ENCODE peak calls at places on chromosomes 3 and 15, in eight cellular contexts. V is H9, H is PC-3, N is neuronal stem cell, S is Peyer's patch, U is sigmoid colon, B is left ventricle myocardium inferior, Y is small intestine. F is an unnamed sample.

GRCh38 chr3:147740928-147741327 is 331.8 kb downstream of the ZIC1 start:
- DNase-seq in U (no peak), S (no peak), B (no peak), N (no peak), H (no peak), Y (no peak), V (no peak), F (no peak)

GRCh38 chr15:29612096-29612495 is 210.2 kb downstream of the TJP1 start:
- DNase-seq in B (no peak), S (no peak), N (no peak), H (no peak), U (no peak), V (peak; percentile 52), Y (no peak), F (no peak)

GRCh38 chr3:100426029-100426682 is 24.8 kb downstream of the LNP1 start:
- DNase-seq in Y (peak; percentile 44), U (no peak), H (no peak), B (no peak), S (no peak), N (no peak), V (no peak), F (no peak)

GRCh38 chr3:189137416-189137815 is 34.4 kb upstream of the TPRG1 start:
- DNase-seq in H (no peak), Y (no peak), N (peak; percentile 20), V (no peak), B (no peak), S (no peak), U (no peak), F (no peak)

GRCh38 chr3:58272891-58273290 is 33.2 kb upstream of the RPP14 start:
- DNase-seq in V (no peak), U (no peak), H (no peak), Y (no peak), S (no peak), N (no peak), B (no peak), F (no peak)

GRCh38 chr3:141191097-141191749 is 40.4 kb upstream of the PXYLP1 start:
- DNase-seq in B (no peak), N (no peak), S (no peak), H (peak; percentile 30), U (no peak), V (no peak), Y (no peak), F (peak; percentile 47)

GRCh38 chr3:194161181-194162045 is 25.5 kb downstream of the HES1 start:
- DNase-seq in N (no peak), Y (peak; percentile 27), S (no peak), U (no peak), H (no peak), B (no peak), V (no peak), F (no peak)

GRCh38 chr3:96852849-96853248 is 38.5 kb downstream of the EPHA6 start:
- DNase-seq in B (no peak), N (no peak), U (no peak), Y (no peak), V (no peak), S (no peak), H (no peak), F (no peak)

GRCh38 chr15:74318376-74319137 is 48.9 kb downstream of the CYP11A1 start:
- DNase-seq in H (no peak), Y (no peak), U (no peak), B (peak; percentile 54), V (no peak), S (no peak), N (no peak), F (no peak)

GRCh38 chr15:96333194-96334016 is 2.9 kb downstream of the NR2F2 start:
- DNase-seq in B (no peak), N (peak; percentile 26), U (peak; percentile 77), V (peak; percentile 68), Y (peak; percentile 45), S (no peak), H (peak; percentile 19), F (no peak)

GRCh38 chr15:94858011-94858410 is 626.6 kb downstream of the MCTP2 start:
- DNase-seq in Y (no peak), N (no peak), S (no peak), U (no peak), V (no peak), B (no peak), H (no peak), F (no peak)

GRCh38 chr15:99059010-99059981 is 45.6 kb upstream of the SYNM start:
- DNase-seq in Y (peak; percentile 27), N (peak; percentile 85), H (peak; percentile 81), V (peak; percentile 85), U (peak; percentile 96), B (peak; percentile 78), S (peak; percentile 71), F (peak; percentile 23)

GRCh38 chr15:49923671-49924070 is 195.4 kb downstream of the ATP8B4 start:
- DNase-seq in U (no peak), Y (no peak), S (no peak), V (no peak), B (no peak), N (no peak), H (no peak), F (no peak)

GRCh38 chr3:9897408-9898372 is 5.0 kb upstream of the IL17RE start:
- DNase-seq in U (no peak), V (no peak), H (peak; percentile 99), B (no peak), Y (peak; percentile 99), S (peak; percentile 83), N (no peak), F (peak; percentile 78)

GRCh38 chr3:118526758-118527526 is 507.7 kb downstream of the IGSF11 start:
- DNase-seq in B (no peak), S (no peak), U (no peak), V (no peak), Y (no peak), N (no peak), H (no peak), F (no peak)

GRCh38 chr15:68034719-68035293 is 19.3 kb upstream of the PIAS1 start:
- DNase-seq in Y (no peak), S (no peak), U (no peak), N (no peak), H (no peak), V (no peak), B (no peak), F (no peak)

GRCh38 chr15:68042855-68043222 is 11.3 kb upstream of the PIAS1 start:
- DNase-seq in B (no peak), Y (no peak), N (no peak), V (no peak), H (no peak), U (no peak), S (no peak), F (no peak)

GRCh38 chr15:68042156-68042854 is 11.8 kb upstream of the PIAS1 start:
- DNase-seq in U (no peak), V (no peak), S (no peak), N (no peak), Y (no peak), H (no peak), B (no peak), F (no peak)

GRCh38 chr15:68045289-68046265 is 8.5 kb upstream of the PIAS1 start:
- DNase-seq in B (no peak), H (no peak), S (no peak), Y (no peak), N (no peak), U (no peak), V (peak; percentile 47), F (no peak)

GRCh38 chr15:68040144-68040543 is 14.0 kb upstream of the PIAS1 start:
- DNase-seq in U (no peak), Y (no peak), N (no peak), V (no peak), S (no peak), B (no peak), H (no peak), F (no peak)
- H3K27me3 ChIP-seq in U (no peaks in the 10 kb centered on the region), Y (no peaks in the 10 kb centered on the region), N (no peaks in the 10 kb centered on the region), V (no peaks in the 10 kb centered on the region), S (no peaks in the 10 kb centered on the region), B (no peaks in the 10 kb centered on the region), H (no peaks in the 10 kb centered on the region), F (peaks cover 15% of the 10 kb centered on the region)

DNA sequence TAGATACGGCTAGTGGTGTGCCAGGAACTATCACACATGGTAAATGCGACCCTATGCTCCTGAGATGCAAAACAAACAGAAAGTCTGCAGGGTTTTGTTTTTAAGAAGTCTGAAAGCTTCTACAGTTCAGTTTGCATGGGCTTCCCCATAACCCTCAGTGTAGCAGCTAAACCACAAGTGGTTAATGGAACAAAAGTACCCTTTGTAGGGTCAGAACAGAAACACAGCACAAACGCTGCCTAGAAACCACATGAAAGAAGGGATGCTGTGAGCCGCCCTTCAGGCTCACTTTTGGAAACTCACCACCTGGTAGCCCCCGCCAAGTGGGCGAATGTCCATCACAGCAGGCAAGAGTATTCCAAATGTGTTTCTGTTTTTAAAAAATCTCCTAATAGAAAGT is 46.2 kb downstream of the CTDSPL start:
- DNase-seq in B (no peak), S (no peak), Y (no peak), N (no peak), U (no peak), H (no peak), V (no peak), F (no peak)
- H3K4me1 ChIP-seq in B (peaks cover 62% of the 10 kb centered on the region), S (no peaks in the 10 kb centered on the region), Y (no peaks in the 10 kb centered on the region), N (peaks cover 35% of the 10 kb centered on the region), U (no peaks in the 10 kb centered on the region), H (no peaks in the 10 kb centered on the region), V (peaks cover 5% of the 10 kb centered on the region), F (peaks cover 4% of the 10 kb centered on the region)

GRCh38 chr3:55485208-55485791 is 1.8 kb downstream of the WNT5A start:
- DNase-seq in N (peak; percentile 82), B (peak; percentile 75), S (peak; percentile 77), V (peak; percentile 88), Y (peak; percentile 42), H (peak; percentile 82), U (peak; percentile 91), F (peak; percentile 65)

GRCh38 chr3:55483196-55484095 is 3.7 kb downstream of the WNT5A start:
- DNase-seq in B (no peak), N (peak; percentile 27), U (no peak), S (no peak), H (no peak), Y (no peak), V (peak; percentile 38), F (peak; percentile 19)

GRCh38 chr3:55484191-55484644 is 2.9 kb downstream of the WNT5A start:
- DNase-seq in N (peak; percentile 15), U (no peak), Y (no peak), V (peak; percentile 62), B (peak; percentile 12), H (no peak), S (no peak), F (peak; percentile 28)

GRCh38 chr3:55486101-55486856 is 827 bp downstream of the WNT5A start:
- DNase-seq in B (peak; percentile 70), N (peak; percentile 46), V (peak; percentile 68), H (peak; percentile 78), U (peak; percentile 81), Y (no peak), S (peak; percentile 68), F (peak; percentile 50)

GRCh38 chr3:55484741-55485207 is 2.3 kb downstream of the WNT5A start:
- DNase-seq in H (peak; percentile 12), N (no peak), S (no peak), Y (no peak), U (no peak), V (no peak), B (no peak), F (no peak)
- H3K27me3 ChIP-seq in H (no peaks in the 10 kb centered on the region), N (peaks cover 67% of the 10 kb centered on the region), S (peaks cover 8% of the 10 kb centered on the region), Y (peaks cover 45% of the 10 kb centered on the region), U (no peaks in the 10 kb centered on the region), V (peaks cover 55% of the 10 kb centered on the region), B (peaks cover 97% of the 10 kb centered on the region), F (no peaks in the 10 kb centered on the region)

DNA sequence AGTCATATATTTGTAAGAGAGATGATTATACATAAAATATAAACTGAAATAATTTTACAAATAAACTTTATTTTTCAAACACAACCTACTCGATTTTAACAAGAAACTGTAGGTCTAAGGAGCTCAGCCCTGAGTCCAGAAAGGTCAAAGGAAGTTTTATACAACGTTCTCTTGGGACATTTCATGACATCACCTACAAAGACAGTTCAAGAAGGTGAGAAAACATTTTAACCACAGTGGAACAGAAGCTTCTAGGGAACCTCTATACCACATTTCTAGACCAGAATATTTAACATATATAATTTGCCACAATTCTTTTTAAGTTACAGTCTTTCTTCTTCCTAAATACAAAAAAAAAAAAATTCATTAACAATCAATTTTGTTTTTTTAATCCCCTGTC is 40.1 kb downstream of the CBLB start:
- DNase-seq in B (no peak), S (no peak), Y (peak; percentile 59), V (no peak), H (no peak), U (no peak), N (no peak), F (no peak)
- H3K4me1 ChIP-seq in B (peaks cover 99% of the 10 kb centered on the region), S (peaks cover 22% of the 10 kb centered on the region), Y (peaks cover 16% of the 10 kb centered on the region), V (no peaks in the 10 kb centered on the region), H (peaks cover 39% of the 10 kb centered on the region), U (no peaks in the 10 kb centered on the region), N (peaks cover 3% of the 10 kb centered on the region), F (peaks cover 10% of the 10 kb centered on the region)